ENCODE peak calls at places on chromosomes 3 and 15, in ten cellular contexts. Y is lower lobe of right lung, J is fibroblast of pulmonary artery, S is AG09309, K is HFF-Myc, T is AG04450, I is Peyer's patch, L is PC-9, D is coronary artery, P is BJ. O is an unnamed sample.

GRCh38 chr15:66036859-66037258 is 167.6 kb downstream of the RAB11A start:
- DNase-seq in K (no peak), I (no peak), Y (no peak), P (no peak), D (no peak), L (no peak), T (no peak), S (no peak), J (no peak), O (no peak)

GRCh38 chr3:14880486-14881179 is 61.9 kb downstream of the FGD5 start:
- DNase-seq in K (no peak), L (no peak), J (no peak), D (no peak), P (no peak), T (no peak), Y (no peak), I (no peak), S (no peak), O (no peak)

GRCh38 chr3:119580148-119580760 is 962 bp downstream of the ADPRH start:
- DNase-seq in T (no peak), S (no peak), P (no peak), K (no peak), J (peak; percentile 25), D (no peak), L (no peak), I (peak; percentile 77), Y (peak; percentile 70), O (no peak)

GRCh38 chr3:172161959-172162358 is 122.6 kb downstream of the FNDC3B start:
- DNase-seq in J (no peak), D (no peak), L (no peak), T (no peak), S (no peak), P (no peak), K (no peak), I (no peak), Y (no peak), O (no peak)

GRCh38 chr3:179410999-179411398 is 40.3 kb downstream of the GNB4 start:
- DNase-seq in L (no peak), P (no peak), J (no peak), Y (no peak), T (no peak), I (no peak), K (no peak), S (no peak), D (no peak), O (no peak)

GRCh38 chr15:49466119-49466518 is 43.1 kb downstream of the FGF7 start:
- DNase-seq in D (no peak), I (no peak), T (no peak), L (no peak), P (no peak), K (no peak), J (no peak), Y (no peak), S (no peak), O (no peak)

GRCh38 chr15:91942676-91943417 is 89.3 kb downstream of the SLCO3A1 start:
- DNase-seq in D (peak; percentile 90), S (peak; percentile 83), P (peak; percentile 78), Y (peak; percentile 86), I (peak; percentile 88), L (peak; percentile 79), J (peak; percentile 95), K (no peak), T (peak; percentile 72), O (peak; percentile 68)

GRCh38 chr3:174438501-174439156 is 420.5 kb upstream of the NAALADL2 start:
- DNase-seq in K (no peak), J (peak; percentile 17), L (no peak), T (no peak), P (no peak), D (no peak), S (no peak), I (no peak), Y (no peak), O (no peak)

GRCh38 chr3:189393598-189393997 is 221.8 kb downstream of the TPRG1 start:
- DNase-seq in S (no peak), L (no peak), J (peak; percentile 26), T (no peak), Y (no peak), P (no peak), I (peak; percentile 69), K (no peak), D (no peak), O (no peak)

DNA sequence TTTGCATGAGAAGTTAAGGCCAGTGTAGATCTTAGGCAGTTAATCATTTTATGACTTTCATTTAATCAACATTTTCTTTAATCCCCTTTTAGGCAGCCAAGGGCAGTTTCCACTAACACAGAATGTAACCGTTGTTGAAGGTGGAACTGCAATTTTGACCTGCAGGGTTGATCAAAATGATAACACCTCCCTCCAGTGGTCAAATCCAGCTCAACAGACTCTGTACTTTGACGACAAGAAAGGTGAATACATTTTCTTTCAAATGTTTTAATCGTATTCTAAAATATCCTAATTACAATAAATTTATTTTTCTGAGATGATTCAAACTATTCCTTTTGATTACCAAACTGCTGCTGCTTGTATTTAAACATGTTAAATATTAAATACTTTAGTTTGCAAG is 843.2 kb downstream of the CADM2 start:
- DNase-seq in S (no peak), Y (no peak), K (no peak), L (no peak), I (no peak), P (no peak), D (no peak), J (peak; percentile 3), T (no peak), O (peak; percentile 6)
- TF ChIP-seq CTCF in S (no peak), Y (no peak), K (no peak), L (peak; percentile 45), I (no peak), P (no peak), D (no peak), J (no peak), T (no peak), O (peak; percentile 66)

DNA sequence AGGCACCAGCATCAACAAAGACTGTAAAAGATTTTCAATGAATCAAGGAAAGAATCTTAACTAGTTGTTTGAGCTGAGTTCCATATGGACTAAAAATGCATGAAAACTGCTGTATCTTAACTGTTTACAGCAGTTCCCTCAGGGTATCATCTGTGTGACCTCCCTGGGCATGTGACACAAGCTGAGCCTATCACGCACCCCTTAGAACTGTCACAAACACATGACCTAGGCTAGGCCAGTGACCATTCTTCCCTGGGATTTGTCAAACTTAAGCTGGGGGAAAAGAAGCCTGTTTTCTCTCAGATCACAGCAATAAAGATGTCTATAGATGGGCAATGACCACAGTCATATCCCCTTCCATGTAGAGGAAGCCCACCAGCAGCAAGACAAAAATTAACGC is 35.7 kb downstream of the IGF2BP2 start:
- DNase-seq in S (no peak), J (no peak), Y (no peak), L (no peak), K (no peak), P (no peak), I (no peak), T (no peak), D (no peak), O (no peak)
- H3K4me3 ChIP-seq in S (no peak overlapping the region), J (no peak overlapping the region), Y (no peak overlapping the region), L (no peak overlapping the region), K (no peak overlapping the region), P (no peak overlapping the region), I (no peak overlapping the region), T (no peak overlapping the region), D (no peak overlapping the region), O (no peak overlapping the region)

GRCh38 chr3:13655074-13655913 is 106.4 kb downstream of the FBLN2 start:
- DNase-seq in T (no peak), K (no peak), Y (no peak), S (no peak), P (no peak), D (no peak), I (no peak), J (peak; percentile 38), L (peak; percentile 65), O (no peak)

GRCh38 chr3:13656584-13657301 is 107.8 kb downstream of the FBLN2 start:
- DNase-seq in D (no peak), J (no peak), S (no peak), K (no peak), P (no peak), L (no peak), I (no peak), T (no peak), Y (no peak), O (no peak)

GRCh38 chr3:13653631-13654279 is 104.8 kb downstream of the FBLN2 start:
- DNase-seq in P (no peak), I (no peak), J (no peak), S (no peak), K (no peak), T (no peak), L (no peak), D (no peak), Y (no peak), O (no peak)

GRCh38 chr3:13652728-13653127 is 103.8 kb downstream of the FBLN2 start:
- DNase-seq in S (no peak), T (no peak), K (no peak), Y (no peak), J (no peak), L (peak; percentile 34), P (no peak), I (no peak), D (no peak), O (no peak)

GRCh38 chr3:13654330-13655073 is 105.6 kb downstream of the FBLN2 start:
- DNase-seq in L (no peak), J (no peak), Y (no peak), S (no peak), T (no peak), K (no peak), I (no peak), D (no peak), P (no peak), O (no peak)
- TF ChIP-seq CTCF in L (no peak), J (no peak), Y (no peak), S (no peak), T (no peak), K (no peak), I (no peak), D (no peak), P (no peak), O (no peak)

GRCh38 chr3:112338727-112339056 is 5.7 kb downstream of the CD200 start:
- DNase-seq in S (no peak), P (no peak), D (no peak), J (no peak), I (no peak), Y (no peak), K (no peak), L (no peak), T (no peak), O (no peak)

GRCh38 chr3:112333002-112333385 is at the start of gene CD200:
- DNase-seq in L (no peak), P (no peak), D (peak; percentile 81), J (peak; percentile 69), S (no peak), K (no peak), Y (peak; percentile 56), I (peak; percentile 82), T (no peak), O (peak; percentile 12)

GRCh38 chr3:112333386-112334334 is 704 bp downstream of the CD200 start:
- DNase-seq in P (no peak), Y (no peak), K (no peak), S (no peak), L (no peak), J (peak; percentile 80), T (no peak), D (no peak), I (no peak), O (peak; percentile 6)

GRCh38 chr3:112338021-112338726 is 5.2 kb downstream of the CD200 start:
- DNase-seq in D (no peak), I (no peak), P (no peak), J (peak; percentile 37), Y (no peak), T (no peak), K (no peak), S (no peak), L (no peak), O (no peak)

GRCh38 chr3:112334709-112335108 is 1.8 kb downstream of the CD200 start:
- DNase-seq in L (no peak), T (no peak), D (no peak), K (no peak), I (no peak), Y (no peak), J (peak; percentile 62), P (no peak), S (no peak), O (no peak)
- H3K4me3 ChIP-seq in L (no peak overlapping the region), T (no peak overlapping the region), D (peak overlapping the region; percentile 92), K (no peak overlapping the region), I (peak overlapping the region; percentile 57), Y (peak overlapping the region; percentile 58), J (peak overlapping the region; percentile 63), P (no peak overlapping the region), S (no peak overlapping the region), O (peak overlapping the region; percentile 68)